ENCODE peak calls at places on chromosomes 1 and 21, in four cellular contexts. K is activated CD4-positive, alpha-beta T cell treated with anti-CD3 and anti-CD28 coated beads, Interleukin-2, amount 50 U/mL, for 1 hour; Z is MCF 10A; R is NCI-H187. I is an unnamed sample.

GRCh38 chr1:233738850-233739249 is 124.9 kb downstream of the KCNK1 start:
- DNase-seq in K (no peak), Z (no peak), R (no peak), I (no peak)

GRCh38 chr1:207049974-207050391 is 1.0 kb downstream of the YOD1 start:
- DNase-seq in K (peak; percentile 46), Z (peak; percentile 82), R (peak; percentile 40), I (peak; percentile 42)

GRCh38 chr1:78627321-78627720 is 7.1 kb downstream of the IFI44L start:
- DNase-seq in K (no peak), Z (no peak), R (no peak), I (peak; percentile 72)

GRCh38 chr21:26966978-26967913 is at the start of gene ADAMTS5:
- DNase-seq in K (no peak), Z (peak; percentile 68), R (no peak), I (no peak)

GRCh38 chr1:222021124-222021523 is 279.2 kb upstream of the DUSP10 start:
- DNase-seq in K (no peak), Z (no peak), R (no peak), I (no peak)

GRCh38 chr21:45517249-45518065 is 24.8 kb downstream of the SLC19A1 start:
- DNase-seq in K (no peak), Z (peak; percentile 64), R (no peak), I (no peak)

GRCh38 chr1:41650176-41650519 is 165.7 kb upstream of the EDN2 start:
- DNase-seq in K (no peak), Z (no peak), R (no peak), I (no peak)

GRCh38 chr1:154478013-154478412 is 24.0 kb upstream of the TDRD10 start:
- DNase-seq in K (no peak), Z (no peak), R (no peak), I (no peak)

GRCh38 chr1:30414086-30414850 is 309.1 kb downstream of the MATN1 start:
- DNase-seq in K (no peak), Z (no peak), R (no peak), I (no peak)

GRCh38 chr1:183097438-183098051 is 74.3 kb downstream of the LAMC1 start:
- DNase-seq in K (no peak), Z (peak; percentile 48), R (no peak), I (peak; percentile 98)

I was measured in foreskin melanocyte.